ENCODE peak calls at places on chromosomes 13 and 19, in five cellular contexts. Y is WERI-Rb-1, V is cardiac muscle cell, K is sigmoid colon, E is tibial artery. J is an unnamed sample.

GRCh38 chr13:52051400-52051799 is 26.9 kb downstream of the UTP14C start:
- DNase-seq in K (no peak), Y (no peak), V (no peak), E (no peak), J (no peak)

GRCh38 chr13:65063753-65064152 is 2166.4 kb downstream of the PCDH9 start:
- DNase-seq in Y (no peak), E (no peak), V (peak), K (no peak), J (no peak)

GRCh38 chr13:66348745-66349720 is 881.1 kb downstream of the PCDH9 start:
- DNase-seq in V (peak), K (no peak), E (no peak), Y (no peak), J (no peak)

GRCh38 chr13:23610966-23611486 is 40.8 kb downstream of the TNFRSF19 start:
- DNase-seq in K (no peak), V (peak), E (no peak), Y (no peak), J (no peak)

GRCh38 chr13:110400786-110401533 is 93.9 kb downstream of the COL4A2 start:
- DNase-seq in E (no peak), Y (no peak), V (peak), K (no peak), J (no peak)

GRCh38 chr19:10523135-10523636 is 5.9 kb upstream of the S1PR5 start:
- DNase-seq in E (no peak), V (no peak), K (no peak), Y (no peak), J (no peak)

GRCh38 chr13:88005188-88005587 is 334.0 kb downstream of the SLITRK5 start:
- DNase-seq in K (no peak), V (no peak), Y (no peak), E (no peak), J (no peak)

GRCh38 chr19:2053601-2054389 is 2.8 kb upstream of the MKNK2 start:
- DNase-seq in E (peak), Y (no peak), K (peak), V (peak), J (peak)

GRCh38 chr13:69579351-69579750 is 528.3 kb upstream of the ATXN8OS start:
- DNase-seq in Y (no peak), E (no peak), K (no peak), V (no peak), J (no peak)

GRCh38 chr13:105410602-105411001 is 1124.9 kb downstream of the EFNB2 start:
- DNase-seq in V (peak), Y (peak), K (no peak), E (no peak), J (no peak)

GRCh38 chr13:113407103-113407530 is 43.2 kb upstream of the GRTP1 start:
- DNase-seq in Y (no peak), V (no peak), K (peak), E (no peak), J (no peak)

GRCh38 chr13:29716493-29716892 is 121.0 kb upstream of the SLC7A1 start:
- DNase-seq in Y (no peak), K (no peak), V (no peak), E (no peak), J (no peak)

GRCh38 chr13:44311011-44311481 is 62.6 kb upstream of the SERP2 start:
- DNase-seq in Y (no peak), E (no peak), K (peak), V (peak), J (peak)

GRCh38 chr13:113562085-113562749 is 22.3 kb upstream of the TFDP1 start:
- DNase-seq in K (no peak), E (peak), V (peak), Y (peak), J (no peak)

GRCh38 chr19:32354345-32354744 is 8.9 kb downstream of the ZNF507 start:
- DNase-seq in V (no peak), E (no peak), K (no peak), Y (no peak), J (no peak)

GRCh38 chr13:26985285-26985878 is 186.2 kb downstream of the USP12 start:
- DNase-seq in V (peak), E (peak), K (peak), Y (peak), J (peak)

GRCh38 chr13:98650376-98651107 is 73.6 kb upstream of the STK24 start:
- DNase-seq in E (no peak), Y (peak), V (no peak), K (no peak), J (no peak)

GRCh38 chr19:40342644-40343311 is 5.4 kb downstream of the C19orf47 start:
- DNase-seq in E (no peak), K (no peak), Y (no peak), V (no peak), J (no peak)
- H3K27ac ChIP-seq in E (peak), K (peak), Y (no peak), V (peak), J (peak)

DNA sequence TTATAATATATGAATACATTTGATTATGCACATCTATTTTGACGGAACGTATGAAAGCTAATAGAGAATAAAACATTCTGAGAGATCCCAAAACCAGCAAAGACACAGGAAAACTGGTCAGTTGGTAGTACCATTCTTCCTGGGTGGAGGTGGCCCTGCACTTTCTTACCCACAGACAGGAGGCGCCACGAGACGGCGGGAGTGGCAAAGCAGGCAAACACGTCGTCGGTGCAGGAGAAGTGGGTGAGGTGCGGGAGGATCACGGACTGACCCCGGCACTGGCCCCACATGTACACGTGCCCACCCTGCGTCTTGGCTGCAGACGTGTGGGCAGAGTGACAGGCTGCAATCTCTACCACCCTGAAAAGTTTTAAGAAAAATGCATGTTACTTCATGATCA is 36.1 kb downstream of the RCBTB1 start:
- DNase-seq in V (no peak), K (no peak), Y (no peak), E (no peak), J (no peak)
- TF ChIP-seq CTCF in V (no peak), K (no peak), Y (peak), E (peak), J (no peak)

GRCh38 chr19:4373601-4374441 is 26.5 kb downstream of the SH3GL1 start:
- DNase-seq in V (peak), Y (no peak), E (peak), K (peak), J (no peak)
- H3K27ac ChIP-seq in V (peak), Y (no peak), E (peak), K (peak), J (peak)

DNA sequence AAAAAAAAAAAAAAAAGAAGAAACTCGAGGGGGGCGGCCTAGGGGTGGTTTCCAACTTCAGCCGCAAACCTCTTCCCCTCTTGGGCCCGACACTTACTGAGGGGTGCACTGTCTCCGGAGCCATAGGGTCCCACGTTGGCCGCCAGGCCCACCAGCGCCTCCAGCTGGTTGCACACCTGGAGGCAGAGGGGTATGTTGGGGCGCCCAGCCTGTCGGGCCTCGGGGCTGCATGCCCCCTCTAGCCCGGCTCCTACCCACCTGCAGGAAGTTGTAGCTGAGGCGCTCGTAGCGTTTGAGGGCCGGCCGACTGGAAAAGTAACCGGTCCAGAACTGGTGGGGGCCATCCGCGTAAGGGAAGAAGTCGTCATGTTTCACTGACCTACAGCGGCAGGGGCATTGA is 8.6 kb downstream of the MAN2B1 start:
- DNase-seq in Y (no peak), E (no peak), K (no peak), V (no peak), J (no peak)
- TF ChIP-seq CTCF in Y (peak), E (no peak), K (no peak), V (no peak), J (no peak)

GRCh38 chr13:32124743-32125142 is 93.2 kb downstream of the FRY start:
- DNase-seq in E (no peak), K (no peak), V (no peak), Y (no peak), J (no peak)
- H3K27ac ChIP-seq in E (peak), K (no peak), V (no peak), Y (no peak), J (peak)

DNA sequence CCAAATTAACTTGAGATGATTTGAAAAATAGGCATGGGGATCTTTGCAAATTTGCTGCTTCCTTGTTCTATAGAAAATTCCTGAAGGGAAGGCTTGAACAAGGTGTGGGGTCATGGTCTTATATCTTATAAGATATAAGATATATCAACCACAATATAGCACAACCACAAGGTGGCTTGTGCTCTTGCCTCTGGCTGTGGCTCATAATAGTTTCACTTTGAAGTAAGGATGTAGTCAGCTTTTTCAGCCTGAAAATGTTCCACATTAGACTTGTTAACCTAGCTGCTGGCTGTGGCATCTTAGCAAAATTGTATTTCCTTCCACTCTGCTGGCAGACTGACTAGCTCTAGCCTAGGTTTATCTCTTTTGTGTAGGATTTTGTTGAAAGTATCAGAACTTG is 169.7 kb downstream of the KLF5 start:
- DNase-seq in K (no peak), V (peak), E (no peak), Y (no peak), J (no peak)
- TF ChIP-seq CTCF in K (no peak), V (no peak), E (no peak), Y (no peak), J (no peak)

J was measured in gastrocnemius medialis.